ENCODE peak calls at places on chromosomes 11 and 22, in ten cellular contexts. G is body of pancreas, B is left ventricle myocardium inferior, Q is cardiac muscle cell, C is tibial nerve, H is brain microvascular endothelial cell, V is fibroblast of mammary gland, K is neural progenitor cell, L is GM12865, N is colonic mucosa. R is an unnamed sample.

GRCh38 chr22:26585104-26585790 is 4.7 kb downstream of the TPST2 start:
- DNase-seq in G (peak; percentile 66), B (peak; percentile 78), Q (peak; percentile 82), C (no peak), H (peak; percentile 74), V (peak; percentile 68), K (no peak), L (no peak), N (no peak), R (peak; percentile 48)

GRCh38 chr11:125679397-125679796 is 1.2 kb downstream of the ACRV1 start:
- DNase-seq in G (no peak), B (no peak), Q (peak; percentile 3), C (no peak), H (no peak), V (peak; percentile 5), K (no peak), L (no peak), N (no peak), R (peak; percentile 16)

GRCh38 chr11:11969380-11970215 is 38.8 kb downstream of the DKK3 start:
- DNase-seq in G (no peak), B (peak; percentile 46), Q (no peak), C (no peak), H (no peak), V (no peak), K (no peak), L (no peak), N (no peak), R (no peak)

GRCh38 chr11:24593332-24593731 is 96.5 kb downstream of the LUZP2 start:
- DNase-seq in G (no peak), B (no peak), Q (no peak), C (no peak), H (no peak), V (no peak), K (no peak), L (no peak), N (no peak), R (no peak)

GRCh38 chr11:101912823-101913284 is 2.0 kb upstream of the CEP126 start:
- DNase-seq in G (no peak), B (no peak), Q (peak; percentile 53), C (no peak), H (peak; percentile 91), V (peak; percentile 26), K (no peak), L (no peak), N (no peak), R (peak; percentile 83)

GRCh38 chr11:69878927-69879733 is 59.9 kb upstream of the FGF3 start:
- DNase-seq in G (peak; percentile 7), B (peak; percentile 8), Q (no peak), C (no peak), H (no peak), V (no peak), K (no peak), L (no peak), N (no peak), R (no peak)

GRCh38 chr22:28759861-28760560 is 12.5 kb upstream of the CCDC117 start:
- DNase-seq in G (no peak), B (no peak), Q (no peak), C (no peak), H (no peak), V (no peak), K (peak; percentile 28), L (peak; percentile 13), N (no peak), R (peak; percentile 5)

GRCh38 chr22:47035443-47035881 is 273.0 kb downstream of the TBC1D22A start:
- DNase-seq in G (no peak), B (no peak), Q (no peak), C (no peak), H (no peak), V (no peak), K (no peak), L (no peak), N (no peak), R (no peak)

GRCh38 chr11:11163256-11163655 is 189.8 kb downstream of the CSNK2A3 start:
- DNase-seq in G (no peak), B (no peak), Q (peak; percentile 6), C (no peak), H (no peak), V (peak; percentile 12), K (peak; percentile 23), L (no peak), N (no peak), R (peak; percentile 10)

GRCh38 chr11:69650832-69651344 is 9.9 kb downstream of the CCND1 start:
- DNase-seq in G (no peak), B (no peak), Q (no peak), C (no peak), H (no peak), V (no peak), K (no peak), L (no peak), N (no peak), R (no peak)

GRCh38 chr11:80815752-80816453 is 1375.1 kb upstream of the TENM4 start:
- DNase-seq in G (no peak), B (no peak), Q (peak; percentile 0), C (no peak), H (peak; percentile 15), V (no peak), K (no peak), L (peak; percentile 71), N (no peak), R (peak; percentile 5)

GRCh38 chr22:32531955-32532818 is 57.6 kb downstream of the FBXO7 start:
- DNase-seq in G (peak; percentile 59), B (peak; percentile 92), Q (peak; percentile 92), C (peak; percentile 86), H (peak; percentile 70), V (peak; percentile 95), K (peak; percentile 63), L (no peak), N (peak; percentile 58), R (peak; percentile 86)

GRCh38 chr11:36056160-36056751 is 112.4 kb downstream of the LDLRAD3 start:
- DNase-seq in G (peak; percentile 48), B (no peak), Q (peak; percentile 78), C (no peak), H (peak; percentile 26), V (peak; percentile 72), K (peak; percentile 66), L (peak; percentile 32), N (peak; percentile 22), R (peak; percentile 65)

GRCh38 chr11:1257366-1257765 is 34.5 kb downstream of the MUC5B start:
- DNase-seq in G (no peak), B (no peak), Q (no peak), C (no peak), H (no peak), V (no peak), K (no peak), L (no peak), N (no peak), R (no peak)

GRCh38 chr11:109708184-109708583 is 286.2 kb downstream of the C11orf87 start:
- DNase-seq in G (no peak), B (no peak), Q (no peak), C (no peak), H (no peak), V (no peak), K (peak; percentile 13), L (no peak), N (no peak), R (no peak)

GRCh38 chr11:78314753-78315152 is 102.9 kb downstream of the GAB2 start:
- DNase-seq in G (no peak), B (no peak), Q (no peak), C (no peak), H (no peak), V (no peak), K (no peak), L (no peak), N (no peak), R (no peak)
- H3K4me3 ChIP-seq in G (no peak overlapping the region), B (no peak overlapping the region), Q (no peak overlapping the region), C (no peak overlapping the region), H (no peak overlapping the region), V (no peak overlapping the region), K (no peak overlapping the region), L (no peak overlapping the region), N (no peak overlapping the region), R (no peak overlapping the region)

DNA sequence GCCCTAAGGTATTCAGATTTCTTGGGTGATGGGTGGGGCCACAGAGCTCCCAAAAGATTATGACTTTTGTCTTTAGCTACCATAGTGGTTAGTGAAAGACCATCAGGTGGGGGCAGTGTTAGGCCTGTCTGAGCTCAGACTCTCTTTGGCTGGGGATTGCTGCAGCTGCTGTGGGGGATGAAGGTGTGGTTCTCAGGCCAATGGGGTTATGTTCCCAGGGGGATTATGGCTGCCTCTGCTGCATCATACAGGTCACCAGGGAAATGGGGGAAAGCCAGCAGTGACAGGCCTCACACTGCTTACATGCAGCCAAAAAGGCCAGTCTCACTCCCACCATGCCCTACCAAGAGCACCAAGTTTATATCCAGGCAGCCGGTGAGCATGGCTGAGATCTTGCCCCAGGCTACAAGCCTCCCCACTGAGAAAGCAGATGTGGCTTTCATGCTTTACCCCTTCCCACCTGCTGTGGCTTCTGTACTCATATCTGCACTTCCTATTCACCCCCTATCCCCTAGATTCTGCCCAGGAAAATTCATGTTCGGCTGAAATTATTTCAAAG is 24.8 kb downstream of the CNTF start:
- DNase-seq in G (no peak), B (no peak), Q (no peak), C (no peak), H (no peak), V (no peak), K (no peak), L (peak; percentile 82), N (no peak), R (no peak)
- TF ChIP-seq CTCF in G (no peak), B (no peak), Q (no peak), C (no peak), H (no peak), V (no peak), K (no peak), L (no peak), N (no peak), R (no peak)

DNA sequence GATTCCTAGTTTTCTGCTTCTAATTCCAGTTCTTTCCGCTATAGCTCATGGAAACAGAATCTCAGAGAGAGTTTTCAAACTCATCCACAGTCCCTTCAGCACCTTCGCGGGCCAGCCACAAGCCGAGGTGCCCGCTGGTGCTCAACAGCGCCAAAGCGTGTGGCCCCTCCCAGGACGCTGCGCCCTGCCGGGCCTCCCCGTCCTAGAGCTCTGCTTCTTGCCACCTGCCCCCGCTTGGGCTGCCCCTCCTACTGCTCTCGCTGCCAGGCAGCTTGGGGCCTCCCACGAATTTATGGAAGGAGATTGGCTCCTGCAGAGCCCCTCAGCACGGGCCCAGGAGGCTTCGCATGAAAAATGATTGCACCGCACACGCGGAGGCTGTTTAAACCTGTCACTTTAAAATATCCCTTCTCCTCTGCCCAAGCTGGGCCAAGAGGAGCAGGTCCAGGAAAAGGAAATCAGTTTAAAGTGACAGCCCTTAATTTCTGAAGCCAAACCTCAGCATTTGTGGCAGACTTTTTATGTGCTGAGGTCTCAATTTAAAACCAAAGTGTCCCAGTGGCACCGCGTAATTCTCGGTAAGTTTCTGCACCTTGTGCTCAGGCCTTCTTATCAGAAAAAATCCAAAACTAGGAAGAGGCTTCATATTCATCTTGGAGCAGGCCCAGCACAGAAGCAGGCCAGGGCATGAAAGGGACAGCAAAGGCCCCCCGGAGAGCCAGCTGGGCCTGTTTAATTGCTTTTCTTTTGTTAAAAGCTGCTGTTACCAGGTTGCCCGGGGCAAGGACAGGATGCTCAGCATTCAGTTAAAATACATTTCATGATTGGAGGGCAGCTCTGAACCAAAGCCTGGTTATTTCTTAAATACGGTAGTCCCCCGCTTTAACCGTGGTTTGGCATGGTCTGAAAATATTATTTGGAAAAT is 303.6 kb downstream of the OPCML start:
- DNase-seq in G (peak; percentile 21), B (no peak), Q (no peak), C (no peak), H (no peak), V (no peak), K (peak; percentile 84), L (no peak), N (peak; percentile 28), R (no peak)
- H3K4me3 ChIP-seq in G (no peak overlapping the region), B (peak overlapping the region; percentile 39), Q (no peak overlapping the region), C (no peak overlapping the region), H (no peak overlapping the region), V (no peak overlapping the region), K (peak overlapping the region; percentile 33), L (no peak overlapping the region), N (no peak overlapping the region), R (no peak overlapping the region)

GRCh38 chr11:63343130-63343529 is 26.5 kb upstream of the SLC22A9 start:
- DNase-seq in G (no peak), B (no peak), Q (no peak), C (no peak), H (no peak), V (no peak), K (no peak), L (no peak), N (no peak), R (no peak)
- TF ChIP-seq CTCF in G (peak; percentile 15), B (no peak), Q (no peak), C (no peak), H (no peak), V (no peak), K (no peak), L (no peak), N (no peak), R (no peak)

R was measured in choroid plexus epithelial cell.